ENCODE peak calls at places on chromosomes 5 and 9, in six cellular contexts. A is H1, K is GM12878, U is K562, T is HepG2, M is HCT116. R is an unnamed sample.

GRCh38 chr5:127089206-127089605 is 15.9 kb upstream of the C5orf63 start:
- DNase-seq in A (no peak), K (no peak), U (no peak), T (no peak), M (no peak), R (no peak)

GRCh38 chr5:180153991-180154390 is 55.0 kb downstream of the RASGEF1C start:
- DNase-seq in A (peak), K (no peak), U (no peak), T (no peak), M (no peak), R (no peak)

GRCh38 chr5:54673523-54674225 is 156.1 kb downstream of the SNX18 start:
- DNase-seq in A (no peak), K (peak), U (no peak), T (no peak), M (no peak), R (no peak)

GRCh38 chr9:35470894-35471293 is 19.0 kb upstream of the RUSC2 start:
- DNase-seq in A (no peak), K (no peak), U (no peak), T (no peak), M (no peak), R (no peak)

GRCh38 chr5:141742866-141743651 is 61.0 kb upstream of the ARAP3 start:
- DNase-seq in A (peak), K (no peak), U (peak), T (no peak), M (no peak), R (peak)

GRCh38 chr9:96360976-96361375 is 22.5 kb downstream of the SLC35D2 start:
- DNase-seq in A (no peak), K (no peak), U (no peak), T (no peak), M (no peak), R (no peak)

GRCh38 chr9:125235805-125236534 is 5.2 kb downstream of the HSPA5 start:
- DNase-seq in A (no peak), K (no peak), U (no peak), T (no peak), M (no peak), R (no peak)

GRCh38 chr9:113931140-113931539 is 55.0 kb downstream of the ZNF618 start:
- DNase-seq in A (peak), K (no peak), U (no peak), T (no peak), M (no peak), R (no peak)

GRCh38 chr5:143393516-143393915 is 10.0 kb downstream of the NR3C1 start:
- DNase-seq in A (no peak), K (no peak), U (no peak), T (no peak), M (no peak), R (no peak)

GRCh38 chr5:64838803-64839202 is 70.1 kb downstream of the CWC27 start:
- DNase-seq in A (no peak), K (no peak), U (no peak), T (no peak), M (no peak), R (no peak)

GRCh38 chr9:134187821-134188420 is 23.6 kb upstream of the RNU6ATAC start:
- DNase-seq in A (no peak), K (no peak), U (no peak), T (no peak), M (no peak), R (no peak)

GRCh38 chr9:98607787-98608186 is 100.9 kb downstream of the GABBR2 start:
- DNase-seq in A (no peak), K (no peak), U (no peak), T (no peak), M (no peak), R (no peak)

GRCh38 chr5:113142186-113142585 is 165.6 kb downstream of the DCP2 start:
- DNase-seq in A (peak), K (no peak), U (no peak), T (no peak), M (no peak), R (no peak)

GRCh38 chr9:23492126-23493002 is 333.7 kb downstream of the ELAVL2 start:
- DNase-seq in A (no peak), K (no peak), U (no peak), T (peak), M (no peak), R (no peak)

GRCh38 chr9:111481885-111482636 is 2.1 kb downstream of the ECPAS start:
- DNase-seq in A (no peak), K (no peak), U (peak), T (peak), M (no peak), R (no peak)

GRCh38 chr5:159452480-159453167 is 122.3 kb upstream of the IL12B start:
- DNase-seq in A (no peak), K (no peak), U (no peak), T (no peak), M (no peak), R (no peak)

GRCh38 chr5:100827481-100827889 is 75.6 kb downstream of the ST8SIA4 start:
- DNase-seq in A (no peak), K (no peak), U (no peak), T (no peak), M (no peak), R (no peak)

GRCh38 chr9:13688223-13688989 is 408.9 kb upstream of the MPDZ start:
- DNase-seq in A (peak), K (no peak), U (no peak), T (no peak), M (no peak), R (peak)

GRCh38 chr9:13689925-13690324 is 410.4 kb upstream of the MPDZ start:
- DNase-seq in A (no peak), K (no peak), U (no peak), T (no peak), M (no peak), R (no peak)

GRCh38 chr9:13690595-13690994 is 411.1 kb upstream of the MPDZ start:
- DNase-seq in A (no peak), K (no peak), U (no peak), T (no peak), M (no peak), R (no peak)

GRCh38 chr9:13688990-13689600 is 409.6 kb upstream of the MPDZ start:
- DNase-seq in A (no peak), K (no peak), U (no peak), T (no peak), M (no peak), R (peak)
- TF ChIP-seq ATF3 in A (no peak), K (no peak), U (no peak), T (no peak), M (no peak), R (no peak)

DNA sequence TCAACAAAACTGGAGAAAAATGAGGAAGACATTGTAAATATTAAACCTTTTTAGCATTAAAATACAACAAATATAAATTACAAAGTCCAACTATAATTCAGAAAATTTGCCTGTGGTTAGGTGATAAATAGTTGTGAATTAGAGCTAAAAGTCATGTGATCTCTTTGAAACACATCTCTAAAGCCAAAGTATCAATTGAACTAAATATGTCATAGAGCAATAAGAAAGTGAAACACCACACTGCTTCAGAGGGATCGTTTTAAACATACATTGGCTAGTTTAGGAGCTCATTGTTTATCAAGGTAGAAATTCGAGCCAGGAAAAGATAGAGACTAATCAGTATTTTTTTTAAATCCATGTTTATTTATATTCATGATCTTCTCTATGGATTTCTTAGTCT is 606.3 kb upstream of the ITGA1 start:
- DNase-seq in A (no peak), K (no peak), U (no peak), T (no peak), M (no peak), R (no peak)
- TF ChIP-seq ATF3 in A (no peak), K (no peak), U (no peak), T (no peak), M (no peak), R (no peak)

GRCh38 chr9:30796806-30797205 is 1587.6 kb upstream of the ACO1 start:
- DNase-seq in A (no peak), K (no peak), U (no peak), T (no peak), M (no peak), R (no peak)
- TF ChIP-seq ATF3 in A (no peak), K (no peak), U (no peak), T (no peak), M (no peak), R (no peak)

GRCh38 chr5:74966151-74967050 is 86.0 kb downstream of the GCNT4 start:
- DNase-seq in A (no peak), K (no peak), U (no peak), T (no peak), M (no peak), R (no peak)
- TF ChIP-seq ATF3 in A (no peak), K (no peak), U (no peak), T (no peak), M (no peak), R (no peak)

R was measured in WTC11.